ENCODE peak calls at places on chromosome 1, in nine cellular contexts. W is HCT116, C is kidney, K is heart left ventricle, S is neural progenitor cell, M is activated B cell treated with CpG ODN at 0.5 μM for 24 hours, A is fibroblast of lung, I is neural crest cell, Y is GM13976. G is an unnamed sample.

GRCh38 chr1:62436039-62436465 is 797 bp upstream of the USP1 start:
- DNase-seq in K (peak), Y (no peak), S (no peak), W (no peak), I (peak), A (no peak), C (peak), M (peak), G (peak)

GRCh38 chr1:192786617-192787016 is 22.2 kb upstream of the RGS2 start:
- DNase-seq in C (no peak), S (no peak), K (no peak), M (no peak), A (no peak), I (no peak), W (no peak), Y (no peak), G (no peak)

GRCh38 chr1:202593845-202594244 is 116.4 kb downstream of the SYT2 start:
- DNase-seq in K (no peak), C (no peak), I (no peak), S (no peak), A (peak), M (no peak), W (peak), Y (no peak), G (no peak)

GRCh38 chr1:20474333-20474975 is 11.6 kb downstream of the CAMK2N1 start:
- DNase-seq in C (no peak), Y (no peak), A (no peak), I (no peak), W (no peak), S (no peak), K (no peak), M (no peak), G (no peak)

GRCh38 chr1:65264197-65264929 is 45.0 kb upstream of the DNAJC6 start:
- DNase-seq in M (no peak), Y (no peak), K (peak), W (no peak), C (no peak), S (peak), A (peak), I (peak), G (no peak)

GRCh38 chr1:71526824-71527223 is 446.0 kb upstream of the ZRANB2 start:
- DNase-seq in K (no peak), M (no peak), A (no peak), I (no peak), Y (no peak), S (no peak), W (no peak), C (no peak), G (no peak)

GRCh38 chr1:232334811-232335210 is 295.1 kb downstream of the SIPA1L2 start:
- DNase-seq in Y (no peak), A (no peak), W (no peak), M (no peak), S (no peak), I (no peak), C (no peak), K (no peak), G (no peak)

GRCh38 chr1:66434096-66434495 is 99.9 kb upstream of the SGIP1 start:
- DNase-seq in I (no peak), A (peak), Y (no peak), S (no peak), W (no peak), C (no peak), M (no peak), K (no peak), G (no peak)

GRCh38 chr1:26537951-26538352 is 8.4 kb downstream of the RPS6KA1 start:
- DNase-seq in A (peak), I (no peak), W (no peak), Y (peak), M (no peak), K (no peak), C (no peak), S (peak), G (no peak)
- TF ChIP-seq CTCF in A (peak), I (no peak), W (peak), Y (peak), M (no peak), K (no peak), C (no peak), S (peak), G (no peak)

GRCh38 chr1:10387611-10388386 is 11.1 kb upstream of the PGD start:
- DNase-seq in A (peak), S (peak), C (no peak), Y (peak), K (peak), W (no peak), M (no peak), I (no peak), G (no peak)
- TF ChIP-seq CTCF in A (no peak), S (no peak), C (no peak), Y (no peak), K (no peak), W (no peak), M (no peak), I (no peak), G (no peak)

DNA sequence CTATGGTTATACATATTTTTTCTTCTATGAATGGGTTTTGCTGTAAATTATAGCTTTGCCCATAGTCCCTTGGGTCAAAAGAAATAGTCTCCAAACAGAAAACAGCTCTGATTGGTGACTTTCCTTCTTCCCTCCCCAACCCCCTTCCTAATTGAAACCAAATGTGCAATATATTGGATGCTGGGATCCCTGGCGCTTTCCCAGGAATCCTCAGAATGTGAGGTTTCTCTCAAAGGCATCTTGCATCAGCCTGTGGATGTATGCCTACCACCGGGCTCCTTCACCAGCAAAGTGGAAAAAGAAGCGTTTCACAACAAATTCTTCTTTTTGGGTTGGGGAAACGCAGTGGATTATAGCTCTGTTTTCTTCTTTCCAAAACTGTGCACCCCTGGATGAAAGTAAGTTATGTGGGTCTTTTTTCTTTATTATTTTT is at the start of gene DDR2:
- DNase-seq in Y (no peak), M (no peak), S (no peak), W (no peak), K (peak), C (peak), I (no peak), A (peak), G (peak)
- TF ChIP-seq CTCF in Y (no peak), M (no peak), S (no peak), W (no peak), K (no peak), C (no peak), I (no peak), A (no peak), G (no peak)

DNA sequence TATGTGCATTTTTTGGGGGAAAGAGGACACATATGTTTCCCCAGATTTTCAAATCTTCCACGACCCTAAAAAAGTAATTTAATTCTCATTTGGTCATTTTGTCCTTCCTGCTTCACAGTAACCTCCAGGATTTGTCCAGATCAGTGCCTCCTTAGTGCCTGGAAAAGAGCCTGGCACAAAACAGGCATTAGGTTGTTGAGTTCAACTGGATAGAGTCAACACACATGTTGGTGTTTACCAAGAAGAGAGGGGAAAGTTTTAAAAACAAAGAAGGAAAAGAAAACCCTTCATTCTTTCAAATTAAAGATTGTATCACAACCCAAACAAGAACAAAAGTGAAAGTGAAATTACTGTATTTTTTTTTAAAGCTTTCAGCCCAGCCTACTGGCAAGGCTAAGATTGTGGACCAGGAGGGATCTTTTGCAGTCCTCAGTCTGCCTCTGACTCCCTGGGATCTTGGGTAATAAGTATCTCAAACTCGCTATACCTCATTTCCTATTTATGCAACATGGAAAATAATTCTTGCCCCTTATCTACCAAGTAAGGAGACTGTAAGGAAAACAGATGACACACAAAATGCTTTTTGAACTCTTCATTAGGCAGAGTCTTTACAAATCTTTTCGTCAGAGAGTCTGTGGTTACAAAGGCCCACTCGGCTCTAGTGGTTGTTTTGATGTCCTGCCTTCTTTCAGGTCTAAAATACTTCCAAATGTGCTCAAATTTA is 57.8 kb downstream of the ZNF281 start:
- DNase-seq in S (no peak), M (no peak), K (no peak), A (peak), C (no peak), Y (peak), I (no peak), W (no peak), G (no peak)
- TF ChIP-seq CTCF in S (no peak), M (no peak), K (no peak), A (peak), C (no peak), Y (no peak), I (no peak), W (no peak), G (no peak)

GRCh38 chr1:94434339-94435092 is 16.3 kb downstream of the ABCD3 start:
- DNase-seq in C (no peak), Y (no peak), W (no peak), I (no peak), S (no peak), M (no peak), K (no peak), A (peak), G (no peak)

GRCh38 chr1:94438692-94439276 is 20.6 kb downstream of the ABCD3 start:
- DNase-seq in K (no peak), Y (no peak), S (no peak), M (no peak), C (no peak), W (no peak), A (peak), I (no peak), G (no peak)

GRCh38 chr1:94440088-94440487 is 21.9 kb downstream of the ABCD3 start:
- DNase-seq in C (no peak), A (no peak), M (no peak), I (no peak), S (no peak), W (no peak), K (no peak), Y (no peak), G (no peak)
- TF ChIP-seq CTCF in C (no peak), A (no peak), M (no peak), I (peak), S (no peak), W (peak), K (no peak), Y (no peak), G (no peak)